ENCODE peak calls at places on chromosomes 1 and 21, in four cellular contexts. Q is effector CD4-positive, alpha-beta T cell; P is AG09319; S is coronary artery. Y is an unnamed sample.

GRCh38 chr1:103248417-103249102 is 140.2 kb upstream of the COL11A1 start:
- DNase-seq in P (no peak), Q (no peak), S (no peak), Y (no peak)

GRCh38 chr1:29649375-29650040 is 413.2 kb downstream of the PTPRU start:
- DNase-seq in P (no peak), S (peak; percentile 52), Q (no peak), Y (no peak)

GRCh38 chr21:38774152-38774551 is 31.6 kb upstream of the ETS2 start:
- DNase-seq in S (no peak), Q (no peak), P (no peak), Y (no peak)

GRCh38 chr1:38235705-38236104 is 189.1 kb upstream of the POU3F1 start:
- DNase-seq in S (no peak), P (peak; percentile 14), Q (no peak), Y (no peak)

GRCh38 chr1:203286161-203286984 is 18.9 kb upstream of the BTG2 start:
- DNase-seq in S (no peak), P (no peak), Q (no peak), Y (no peak)

GRCh38 chr1:10598088-10598712 is 123.5 kb downstream of the PEX14 start:
- DNase-seq in P (no peak), S (no peak), Q (no peak), Y (no peak)

GRCh38 chr1:112614460-112615065 is 4.4 kb downstream of the ST7L start:
- DNase-seq in S (no peak), P (no peak), Q (no peak), Y (peak; percentile 39)

GRCh38 chr1:246292571-246292970 is 214.5 kb downstream of the SMYD3 start:
- DNase-seq in Q (no peak), S (no peak), P (no peak), Y (no peak)

GRCh38 chr1:99648107-99648506 is 2.2 kb downstream of the PALMD start:
- DNase-seq in P (no peak), Q (no peak), S (no peak), Y (no peak)

GRCh38 chr1:172180886-172181285 is 239.6 kb upstream of the C1orf105 start:
- DNase-seq in S (no peak), Q (peak; percentile 10), P (no peak), Y (peak; percentile 55)

GRCh38 chr1:169550294-169550693 is 36.0 kb downstream of the F5 start:
- DNase-seq in S (no peak), P (peak; percentile 2), Q (no peak), Y (peak; percentile 55)

GRCh38 chr1:211901945-211902344 is 71.4 kb upstream of the LPGAT1 start:
- DNase-seq in S (no peak), P (no peak), Q (no peak), Y (no peak)

GRCh38 chr1:107669996-107670395 is 295.0 kb downstream of the VAV3 start:
- DNase-seq in Q (no peak), P (no peak), S (no peak), Y (no peak)

GRCh38 chr21:36584980-36585940 is 105.3 kb upstream of the CLDN14 start:
- DNase-seq in P (no peak), Q (no peak), S (no peak), Y (no peak)

GRCh38 chr1:110677526-110677925 is 2.8 kb upstream of the KCNA3 start:
- DNase-seq in Q (no peak), P (no peak), S (no peak), Y (no peak)

GRCh38 chr1:66182551-66183178 is 351.3 kb upstream of the SGIP1 start:
- DNase-seq in P (no peak), Q (peak; percentile 3), S (no peak), Y (peak; percentile 45)

GRCh38 chr1:39922139-39922757 is 20.5 kb upstream of the MYCL start:
- DNase-seq in P (no peak), S (no peak), Q (no peak), Y (no peak)

GRCh38 chr1:94050675-94051074 is 70.3 kb downstream of the ABCA4 start:
- DNase-seq in Q (no peak), S (no peak), P (no peak), Y (no peak)

GRCh38 chr1:78210167-78210566 is 164.4 kb downstream of the GIPC2 start:
- DNase-seq in S (no peak), P (no peak), Q (no peak), Y (no peak)

GRCh38 chr21:43367296-43367695 is 59.6 kb downstream of the SIK1 start:
- DNase-seq in Q (no peak), S (no peak), P (no peak), Y (no peak)

GRCh38 chr1:28848408-28848807 is 36.4 kb downstream of the OPRD1 start:
- DNase-seq in P (no peak), Q (no peak), S (no peak), Y (no peak)

GRCh38 chr1:15974855-15975254 is 1.0 kb downstream of the ZBTB17 start:
- DNase-seq in P (no peak), Q (no peak), S (no peak), Y (no peak)